ENCODE peak calls at places on chromosomes 13 and 19, in ten cellular contexts. One of them, this sample, is unnamed. For H3K27me3 and H3K9me3, the result is how much of the 10 kb centered on the place peaks cover.

GRCh38 chr19:55986487-55986886 is at the start of gene NLRP5:
- DNase-seq in ascending aorta: no peak
- DNase-seq in PC-3: no peak
- DNase-seq in esophagus squamous epithelium: no peak
- DNase-seq in vagina: no peak
- DNase-seq in CD4-positive, CD25-positive, alpha-beta regulatory T cell: no peak
- DNase-seq in heart left ventricle: no peak
- DNase-seq in WERI-Rb-1: no peak
- DNase-seq in adipocyte: no peak
- DNase-seq in psoas muscle: no peak
- DNase-seq in this sample: no peak

GRCh38 chr13:27789153-27789494 is 3.2 kb upstream of the GSX1 start:
- DNase-seq in ascending aorta: no peak
- DNase-seq in PC-3: no peak
- DNase-seq in esophagus squamous epithelium: no peak
- DNase-seq in vagina: no peak
- DNase-seq in CD4-positive, CD25-positive, alpha-beta regulatory T cell: peak
- DNase-seq in heart left ventricle: no peak
- DNase-seq in WERI-Rb-1: no peak
- DNase-seq in adipocyte: no peak
- DNase-seq in psoas muscle: no peak
- DNase-seq in this sample: no peak

GRCh38 chr13:62551588-62551987 is 1135.9 kb upstream of the PCDH20 start:
- DNase-seq in ascending aorta: no peak
- DNase-seq in PC-3: no peak
- DNase-seq in esophagus squamous epithelium: no peak
- DNase-seq in vagina: no peak
- DNase-seq in CD4-positive, CD25-positive, alpha-beta regulatory T cell: no peak
- DNase-seq in heart left ventricle: no peak
- DNase-seq in WERI-Rb-1: no peak
- DNase-seq in adipocyte: no peak
- DNase-seq in psoas muscle: no peak
- DNase-seq in this sample: no peak

GRCh38 chr19:12801466-12802266 is at the start of the genes PRDX2 and THSD8:
- DNase-seq in ascending aorta: peak
- DNase-seq in PC-3: peak
- DNase-seq in esophagus squamous epithelium: no peak
- DNase-seq in vagina: no peak
- DNase-seq in CD4-positive, CD25-positive, alpha-beta regulatory T cell: peak
- DNase-seq in heart left ventricle: peak
- DNase-seq in WERI-Rb-1: peak
- DNase-seq in adipocyte: peak
- DNase-seq in psoas muscle: peak
- DNase-seq in this sample: peak

GRCh38 chr19:11281336-11282049 is 14.5 kb upstream of the TSPAN16 start:
- DNase-seq in ascending aorta: no peak
- DNase-seq in PC-3: peak
- DNase-seq in esophagus squamous epithelium: no peak
- DNase-seq in vagina: no peak
- DNase-seq in CD4-positive, CD25-positive, alpha-beta regulatory T cell: no peak
- DNase-seq in heart left ventricle: no peak
- DNase-seq in WERI-Rb-1: no peak
- DNase-seq in adipocyte: peak
- DNase-seq in psoas muscle: no peak
- DNase-seq in this sample: no peak

GRCh38 chr19:33499671-33500506 is 21.7 kb downstream of the PEPD start:
- DNase-seq in ascending aorta: no peak
- DNase-seq in PC-3: no peak
- DNase-seq in esophagus squamous epithelium: no peak
- DNase-seq in vagina: no peak
- DNase-seq in CD4-positive, CD25-positive, alpha-beta regulatory T cell: no peak
- DNase-seq in heart left ventricle: peak
- DNase-seq in WERI-Rb-1: no peak
- DNase-seq in adipocyte: no peak
- DNase-seq in psoas muscle: no peak
- DNase-seq in this sample: no peak

GRCh38 chr13:108154421-108154858 is 60.9 kb downstream of the LIG4 start:
- DNase-seq in ascending aorta: no peak
- DNase-seq in PC-3: peak
- DNase-seq in esophagus squamous epithelium: no peak
- DNase-seq in vagina: no peak
- DNase-seq in CD4-positive, CD25-positive, alpha-beta regulatory T cell: no peak
- DNase-seq in heart left ventricle: no peak
- DNase-seq in WERI-Rb-1: no peak
- DNase-seq in adipocyte: no peak
- DNase-seq in psoas muscle: no peak
- DNase-seq in this sample: no peak

GRCh38 chr19:51282335-51282734 is 29.1 kb upstream of the IGLON5 start:
- DNase-seq in ascending aorta: no peak
- DNase-seq in PC-3: no peak
- DNase-seq in esophagus squamous epithelium: no peak
- DNase-seq in vagina: no peak
- DNase-seq in CD4-positive, CD25-positive, alpha-beta regulatory T cell: no peak
- DNase-seq in heart left ventricle: no peak
- DNase-seq in WERI-Rb-1: no peak
- DNase-seq in adipocyte: no peak
- DNase-seq in psoas muscle: no peak
- DNase-seq in this sample: no peak

GRCh38 chr13:23418776-23419683 is 14.5 kb downstream of the SACS start:
- DNase-seq in ascending aorta: no peak
- DNase-seq in PC-3: no peak
- DNase-seq in esophagus squamous epithelium: no peak
- DNase-seq in vagina: no peak
- DNase-seq in CD4-positive, CD25-positive, alpha-beta regulatory T cell: no peak
- DNase-seq in heart left ventricle: no peak
- DNase-seq in WERI-Rb-1: no peak
- DNase-seq in adipocyte: no peak
- DNase-seq in psoas muscle: no peak
- DNase-seq in this sample: no peak

GRCh38 chr13:108944760-108945159 is 315.3 kb downstream of the MYO16 start:
- DNase-seq in ascending aorta: no peak
- DNase-seq in PC-3: no peak
- DNase-seq in esophagus squamous epithelium: no peak
- DNase-seq in vagina: no peak
- DNase-seq in CD4-positive, CD25-positive, alpha-beta regulatory T cell: no peak
- DNase-seq in heart left ventricle: no peak
- DNase-seq in WERI-Rb-1: no peak
- DNase-seq in adipocyte: no peak
- DNase-seq in psoas muscle: no peak
- DNase-seq in this sample: no peak

GRCh38 chr19:39846176-39846677 is at the start of gene FBL:
- DNase-seq in ascending aorta: peak
- DNase-seq in PC-3: peak
- DNase-seq in esophagus squamous epithelium: peak
- DNase-seq in vagina: no peak
- DNase-seq in CD4-positive, CD25-positive, alpha-beta regulatory T cell: peak
- DNase-seq in heart left ventricle: peak
- DNase-seq in WERI-Rb-1: peak
- DNase-seq in adipocyte: peak
- DNase-seq in psoas muscle: peak
- DNase-seq in this sample: peak

GRCh38 chr13:33313504-33313903 is 27.9 kb upstream of the STARD13 start:
- DNase-seq in ascending aorta: no peak
- DNase-seq in PC-3: no peak
- DNase-seq in esophagus squamous epithelium: no peak
- DNase-seq in vagina: no peak
- DNase-seq in CD4-positive, CD25-positive, alpha-beta regulatory T cell: no peak
- DNase-seq in heart left ventricle: no peak
- DNase-seq in WERI-Rb-1: no peak
- DNase-seq in adipocyte: no peak
- DNase-seq in psoas muscle: no peak
- DNase-seq in this sample: no peak

GRCh38 chr19:14517840-14518505 is at the start of gene DNAJB1:
- DNase-seq in ascending aorta: peak
- DNase-seq in PC-3: peak
- DNase-seq in esophagus squamous epithelium: no peak
- DNase-seq in vagina: peak
- DNase-seq in CD4-positive, CD25-positive, alpha-beta regulatory T cell: peak
- DNase-seq in heart left ventricle: peak
- DNase-seq in WERI-Rb-1: peak
- DNase-seq in adipocyte: peak
- DNase-seq in psoas muscle: peak
- DNase-seq in this sample: peak

GRCh38 chr19:1796395-1797142 is 15.5 kb downstream of the ATP8B3 start:
- DNase-seq in ascending aorta: no peak
- DNase-seq in PC-3: no peak
- DNase-seq in esophagus squamous epithelium: no peak
- DNase-seq in vagina: no peak
- DNase-seq in CD4-positive, CD25-positive, alpha-beta regulatory T cell: no peak
- DNase-seq in heart left ventricle: no peak
- DNase-seq in WERI-Rb-1: no peak
- DNase-seq in adipocyte: no peak
- DNase-seq in psoas muscle: no peak
- DNase-seq in this sample: no peak

GRCh38 chr13:62094937-62095336 is 679.3 kb upstream of the PCDH20 start:
- DNase-seq in ascending aorta: no peak
- DNase-seq in PC-3: no peak
- DNase-seq in esophagus squamous epithelium: no peak
- DNase-seq in vagina: no peak
- DNase-seq in CD4-positive, CD25-positive, alpha-beta regulatory T cell: no peak
- DNase-seq in heart left ventricle: no peak
- DNase-seq in WERI-Rb-1: no peak
- DNase-seq in adipocyte: no peak
- DNase-seq in psoas muscle: no peak
- DNase-seq in this sample: no peak

GRCh38 chr13:98752942-98753290 is 444 bp upstream of the SLC15A1 start:
- DNase-seq in ascending aorta: no peak
- DNase-seq in PC-3: no peak
- DNase-seq in esophagus squamous epithelium: no peak
- DNase-seq in vagina: no peak
- DNase-seq in CD4-positive, CD25-positive, alpha-beta regulatory T cell: no peak
- DNase-seq in heart left ventricle: no peak
- DNase-seq in WERI-Rb-1: no peak
- DNase-seq in adipocyte: no peak
- DNase-seq in psoas muscle: no peak
- DNase-seq in this sample: no peak

GRCh38 chr13:92365904-92366303 is 860.7 kb upstream of the GPC6 start:
- DNase-seq in ascending aorta: no peak
- DNase-seq in PC-3: no peak
- DNase-seq in esophagus squamous epithelium: no peak
- DNase-seq in vagina: no peak
- DNase-seq in CD4-positive, CD25-positive, alpha-beta regulatory T cell: no peak
- DNase-seq in heart left ventricle: no peak
- DNase-seq in WERI-Rb-1: no peak
- DNase-seq in adipocyte: no peak
- DNase-seq in psoas muscle: no peak
- DNase-seq in this sample: no peak

DNA sequence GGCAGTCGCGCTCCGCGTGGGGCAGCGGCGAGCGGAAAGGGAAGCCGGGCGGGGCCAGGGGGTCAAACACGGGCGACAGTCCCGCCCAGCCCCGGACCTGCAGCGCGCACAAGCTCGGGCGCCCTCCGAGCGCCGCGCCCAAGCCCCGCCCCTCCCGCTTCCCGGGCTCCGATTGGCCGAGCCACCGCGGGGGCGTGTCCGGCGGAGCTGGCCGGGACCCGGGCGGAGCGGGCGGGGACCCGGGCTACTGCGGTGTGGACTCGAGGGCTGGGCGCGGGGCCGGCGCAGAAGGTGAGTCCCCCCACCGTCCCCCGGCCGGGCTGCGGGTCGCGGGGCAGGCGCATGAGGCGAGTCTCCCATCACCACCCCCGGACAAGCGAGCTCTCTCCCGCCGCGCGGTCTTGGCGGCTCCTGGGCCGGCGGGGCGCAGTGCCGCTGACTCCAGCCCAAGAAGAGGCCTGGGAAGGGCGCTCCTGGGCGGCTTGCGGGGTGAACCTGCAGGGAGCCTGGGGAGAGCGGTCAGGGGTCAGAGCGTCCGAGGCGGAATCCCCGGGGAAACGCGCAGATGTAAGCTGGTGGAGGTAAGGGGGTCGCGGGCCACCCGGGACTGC is at the start of gene PLEKHF1:
- DNase-seq in ascending aorta: peak
- DNase-seq in PC-3: peak
- DNase-seq in esophagus squamous epithelium: no peak
- DNase-seq in vagina: peak
- DNase-seq in CD4-positive, CD25-positive, alpha-beta regulatory T cell: peak
- DNase-seq in heart left ventricle: peak
- DNase-seq in WERI-Rb-1: peak
- DNase-seq in adipocyte: peak
- DNase-seq in psoas muscle: peak
- DNase-seq in this sample: peak
- H3K27me3 ChIP-seq in ascending aorta: under half
- H3K27me3 ChIP-seq in PC-3: under half
- H3K27me3 ChIP-seq in esophagus squamous epithelium: under half
- H3K27me3 ChIP-seq in vagina: under half
- H3K27me3 ChIP-seq in CD4-positive, CD25-positive, alpha-beta regulatory T cell: under half
- H3K27me3 ChIP-seq in heart left ventricle: under half
- H3K27me3 ChIP-seq in WERI-Rb-1: under half
- H3K27me3 ChIP-seq in adipocyte: under half
- H3K27me3 ChIP-seq in psoas muscle: under half
- H3K27me3 ChIP-seq in this sample: under half

GRCh38 chr19:7874080-7874856 is at the start of gene PRR36:
- DNase-seq in ascending aorta: no peak
- DNase-seq in PC-3: peak
- DNase-seq in esophagus squamous epithelium: no peak
- DNase-seq in vagina: no peak
- DNase-seq in CD4-positive, CD25-positive, alpha-beta regulatory T cell: no peak
- DNase-seq in heart left ventricle: peak
- DNase-seq in WERI-Rb-1: peak
- DNase-seq in adipocyte: peak
- DNase-seq in psoas muscle: no peak
- DNase-seq in this sample: peak
- H3K4me3 ChIP-seq in ascending aorta: peak
- H3K4me3 ChIP-seq in PC-3: peak
- H3K4me3 ChIP-seq in esophagus squamous epithelium: peak
- H3K4me3 ChIP-seq in vagina: peak
- H3K4me3 ChIP-seq in CD4-positive, CD25-positive, alpha-beta regulatory T cell: no peak
- H3K4me3 ChIP-seq in heart left ventricle: peak
- H3K4me3 ChIP-seq in WERI-Rb-1: peak
- H3K4me3 ChIP-seq in adipocyte: no peak
- H3K4me3 ChIP-seq in psoas muscle: no peak
- H3K4me3 ChIP-seq in this sample: peak

DNA sequence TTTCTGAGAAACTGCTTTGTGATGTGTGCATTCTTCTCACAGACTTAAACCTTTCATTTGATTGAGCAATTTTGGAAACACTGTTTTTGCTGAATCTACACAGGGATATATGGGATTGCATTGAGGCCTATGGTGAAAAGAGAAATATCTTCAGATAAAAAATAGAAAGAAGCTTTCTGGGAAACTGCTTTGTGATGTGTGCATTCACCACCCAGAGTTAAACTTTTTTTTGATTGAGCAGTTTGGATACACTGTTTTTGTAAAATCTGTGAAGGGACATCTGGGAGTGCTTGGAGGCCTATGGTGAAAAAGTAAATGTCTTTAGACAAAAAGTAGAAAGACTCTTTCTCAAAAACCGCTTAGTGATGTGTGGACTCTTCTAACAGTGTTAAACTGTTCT is 1683.8 kb downstream of the UQCRFS1 start:
- DNase-seq in ascending aorta: no peak
- DNase-seq in PC-3: no peak
- DNase-seq in esophagus squamous epithelium: no peak
- DNase-seq in vagina: no peak
- DNase-seq in CD4-positive, CD25-positive, alpha-beta regulatory T cell: no peak
- DNase-seq in heart left ventricle: no peak
- DNase-seq in WERI-Rb-1: no peak
- DNase-seq in adipocyte: no peak
- DNase-seq in psoas muscle: no peak
- DNase-seq in this sample: no peak
- H3K9me3 ChIP-seq in ascending aorta: half or more
- H3K9me3 ChIP-seq in PC-3: under half
- H3K9me3 ChIP-seq in esophagus squamous epithelium: under half
- H3K9me3 ChIP-seq in vagina: under half
- H3K9me3 ChIP-seq in CD4-positive, CD25-positive, alpha-beta regulatory T cell: half or more
- H3K9me3 ChIP-seq in heart left ventricle: under half
- H3K9me3 ChIP-seq in WERI-Rb-1: under half
- H3K9me3 ChIP-seq in adipocyte: half or more
- H3K9me3 ChIP-seq in psoas muscle: half or more
- H3K9me3 ChIP-seq in this sample: half or more

GRCh38 chr19:30651066-30651465 is 278.9 kb downstream of the ZNF536 start:
- DNase-seq in ascending aorta: peak
- DNase-seq in PC-3: no peak
- DNase-seq in esophagus squamous epithelium: no peak
- DNase-seq in vagina: no peak
- DNase-seq in CD4-positive, CD25-positive, alpha-beta regulatory T cell: no peak
- DNase-seq in heart left ventricle: no peak
- DNase-seq in WERI-Rb-1: no peak
- DNase-seq in adipocyte: no peak
- DNase-seq in psoas muscle: no peak
- DNase-seq in this sample: no peak
- H3K27me3 ChIP-seq in ascending aorta: under half
- H3K27me3 ChIP-seq in PC-3: under half
- H3K27me3 ChIP-seq in esophagus squamous epithelium: under half
- H3K27me3 ChIP-seq in vagina: under half
- H3K27me3 ChIP-seq in CD4-positive, CD25-positive, alpha-beta regulatory T cell: under half
- H3K27me3 ChIP-seq in heart left ventricle: under half
- H3K27me3 ChIP-seq in WERI-Rb-1: under half
- H3K27me3 ChIP-seq in adipocyte: under half
- H3K27me3 ChIP-seq in psoas muscle: under half
- H3K27me3 ChIP-seq in this sample: under half